ENCODE peak calls at places on chromosomes 4 and X, in nine cellular contexts. K, T, M, R, S, B, H, A and E are unnamed samples.

GRCh38 chr4:28149762-28150161 is 1289.1 kb downstream of the STIM2 start:
- DNase-seq in K (no peak), T (no peak), M (no peak), R (no peak), S (no peak), B (no peak), H (no peak), A (no peak), E (no peak)

GRCh38 chr4:159069922-159070321 is 33.0 kb upstream of the RAPGEF2 start:
- DNase-seq in K (no peak), T (no peak), M (no peak), R (no peak), S (no peak), B (no peak), H (no peak), A (no peak), E (no peak)

GRCh38 chrX:11461181-11462001 is 168.2 kb downstream of the AMELX start:
- DNase-seq in K (no peak), T (peak), M (no peak), R (no peak), S (no peak), B (no peak), H (peak), A (no peak), E (no peak)

GRCh38 chrX:118571829-118572228 is 76.2 kb downstream of the DOCK11 start:
- DNase-seq in K (no peak), T (peak), M (no peak), R (no peak), S (no peak), B (no peak), H (no peak), A (no peak), E (no peak)

GRCh38 chr4:141587897-141588296 is 48.5 kb upstream of the IL15 start:
- DNase-seq in K (no peak), T (no peak), M (no peak), R (no peak), S (no peak), B (no peak), H (no peak), A (no peak), E (no peak)

GRCh38 chr4:26858947-26859401 is 1.7 kb upstream of the STIM2 start:
- DNase-seq in K (no peak), T (no peak), M (no peak), R (no peak), S (no peak), B (no peak), H (no peak), A (no peak), E (no peak)

GRCh38 chrX:132101799-132102198 is 26.0 kb downstream of the FRMD7 start:
- DNase-seq in K (no peak), T (no peak), M (no peak), R (no peak), S (no peak), B (no peak), H (no peak), A (no peak), E (no peak)

GRCh38 chrX:2609431-2610238 is 81.5 kb upstream of the CD99 start:
- DNase-seq in K (no peak), T (no peak), M (no peak), R (no peak), S (no peak), B (peak), H (no peak), A (no peak), E (no peak)

GRCh38 chr4:37631551-37631950 is 54.6 kb downstream of the RELL1 start:
- DNase-seq in K (no peak), T (no peak), M (no peak), R (no peak), S (no peak), B (no peak), H (no peak), A (no peak), E (no peak)

GRCh38 chr4:75545526-75545925 is 10.3 kb upstream of the ODAPH start:
- DNase-seq in K (no peak), T (no peak), M (no peak), R (no peak), S (no peak), B (no peak), H (no peak), A (no peak), E (no peak)

GRCh38 chr4:102632236-102632635 is 128.5 kb downstream of the MANBA start:
- DNase-seq in K (no peak), T (no peak), M (no peak), R (no peak), S (no peak), B (no peak), H (no peak), A (no peak), E (no peak)

GRCh38 chr4:8231551-8232049 is 32.5 kb downstream of the SH3TC1 start:
- DNase-seq in K (no peak), T (no peak), M (no peak), R (no peak), S (no peak), B (no peak), H (no peak), A (no peak), E (no peak)

GRCh38 chrX:739611-740010 is 109.0 kb downstream of the SHOX start:
- DNase-seq in K (no peak), T (no peak), M (no peak), R (no peak), S (no peak), B (no peak), H (no peak), A (no peak), E (no peak)

GRCh38 chrX:149711545-149712236 is at the start of gene MAGEA11:
- DNase-seq in K (no peak), T (no peak), M (no peak), R (no peak), S (no peak), B (no peak), H (no peak), A (no peak), E (no peak)

GRCh38 chrX:9537781-9538180 is 72.9 kb downstream of the TBL1X start:
- DNase-seq in K (no peak), T (no peak), M (no peak), R (no peak), S (no peak), B (no peak), H (no peak), A (no peak), E (no peak)

GRCh38 chrX:73851014-73852009 is 288.3 kb downstream of the CHIC1 start:
- DNase-seq in K (no peak), T (no peak), M (no peak), R (no peak), S (no peak), B (no peak), H (peak), A (peak), E (peak)

GRCh38 chr4:72555377-72555831 is 13.6 kb downstream of the ADAMTS3 start:
- DNase-seq in K (no peak), T (no peak), M (no peak), R (no peak), S (no peak), B (no peak), H (no peak), A (no peak), E (no peak)

GRCh38 chr4:62457356-62457755 is 1257.2 kb downstream of the ADGRL3 start:
- DNase-seq in K (no peak), T (no peak), M (no peak), R (no peak), S (no peak), B (no peak), H (no peak), A (no peak), E (no peak)

GRCh38 chr4:40550900-40551546 is 78.6 kb downstream of the RBM47 start:
- DNase-seq in K (no peak), T (peak), M (no peak), R (no peak), S (no peak), B (peak), H (peak), A (no peak), E (peak)

GRCh38 chr4:114132830-114133229 is 153.4 kb upstream of the ARSJ start:
- DNase-seq in K (no peak), T (no peak), M (no peak), R (no peak), S (no peak), B (peak), H (peak), A (no peak), E (no peak)

GRCh38 chrX:36334508-36335015 is 415.0 kb downstream of the CFAP47 start:
- DNase-seq in K (no peak), T (no peak), M (no peak), R (no peak), S (no peak), B (no peak), H (no peak), A (no peak), E (no peak)

GRCh38 chr4:42445038-42445437 is 47.8 kb downstream of the SHISA3 start:
- DNase-seq in K (no peak), T (no peak), M (no peak), R (no peak), S (no peak), B (no peak), H (no peak), A (no peak), E (no peak)

GRCh38 chrX:40131644-40132376 is 34.1 kb upstream of the BCOR start:
- DNase-seq in K (no peak), T (no peak), M (no peak), R (no peak), S (no peak), B (no peak), H (no peak), A (no peak), E (no peak)

GRCh38 chr4:42371306-42372063 is 25.8 kb upstream of the SHISA3 start:
- DNase-seq in K (no peak), T (peak), M (no peak), R (no peak), S (no peak), B (peak), H (peak), A (no peak), E (no peak)

GRCh38 chrX:19272452-19272851 is 71.3 kb upstream of the PDHA1 start:
- DNase-seq in K (no peak), T (no peak), M (no peak), R (no peak), S (no peak), B (no peak), H (peak), A (no peak), E (no peak)

GRCh38 chr4:88159137-88159725 is 792 bp upstream of the ABCG2 start:
- DNase-seq in K (no peak), T (no peak), M (no peak), R (no peak), S (no peak), B (no peak), H (no peak), A (no peak), E (no peak)

GRCh38 chr4:9996319-9997110 is 24.8 kb downstream of the SLC2A9 start:
- DNase-seq in K (no peak), T (peak), M (no peak), R (no peak), S (no peak), B (no peak), H (no peak), A (no peak), E (no peak)

GRCh38 chrX:110412971-110413726 is 54.5 kb downstream of the RTL9 start:
- DNase-seq in K (peak), T (peak), M (peak), R (peak), S (peak), B (peak), H (peak), A (peak), E (peak)